ENCODE peak calls at places on chromosomes 13 and 19, in ten cellular contexts. One of them, this sample, is unnamed. For H3K4me1, the result is how much of the 10 kb centered on the place peaks cover.

GRCh38 chr13:104086205-104086604 is 1020.0 kb upstream of the SLC10A2 start:
- DNase-seq in A549: no peak
- DNase-seq in upper lobe of left lung: no peak
- DNase-seq in ovary: no peak
- DNase-seq in IMR-90: peak
- DNase-seq in tibial nerve: no peak
- DNase-seq in body of pancreas: no peak
- DNase-seq in stomach: no peak
- DNase-seq in breast epithelium: no peak
- DNase-seq in Peyer's patch: no peak
- DNase-seq in this sample: no peak

GRCh38 chr13:70034280-70034679 is 73.3 kb upstream of the ATXN8OS start:
- DNase-seq in upper lobe of left lung: no peak
- DNase-seq in A549: no peak
- DNase-seq in breast epithelium: no peak
- DNase-seq in stomach: no peak
- DNase-seq in body of pancreas: no peak
- DNase-seq in Peyer's patch: no peak
- DNase-seq in tibial nerve: no peak
- DNase-seq in IMR-90: no peak
- DNase-seq in ovary: no peak
- DNase-seq in this sample: no peak

GRCh38 chr19:18649371-18650047 is 12.7 kb downstream of the KLHL26 start:
- DNase-seq in upper lobe of left lung: peak
- DNase-seq in Peyer's patch: no peak
- DNase-seq in tibial nerve: peak
- DNase-seq in breast epithelium: no peak
- DNase-seq in A549: no peak
- DNase-seq in IMR-90: peak
- DNase-seq in body of pancreas: peak
- DNase-seq in ovary: peak
- DNase-seq in stomach: no peak
- DNase-seq in this sample: peak

GRCh38 chr13:31638577-31638976 is 100.7 kb upstream of the RXFP2 start:
- DNase-seq in tibial nerve: no peak
- DNase-seq in body of pancreas: no peak
- DNase-seq in ovary: no peak
- DNase-seq in A549: no peak
- DNase-seq in IMR-90: peak
- DNase-seq in breast epithelium: no peak
- DNase-seq in upper lobe of left lung: no peak
- DNase-seq in Peyer's patch: no peak
- DNase-seq in stomach: no peak
- DNase-seq in this sample: no peak

GRCh38 chr13:62760724-62761123 is 1345.1 kb upstream of the PCDH20 start:
- DNase-seq in A549: no peak
- DNase-seq in ovary: no peak
- DNase-seq in breast epithelium: no peak
- DNase-seq in body of pancreas: no peak
- DNase-seq in Peyer's patch: no peak
- DNase-seq in tibial nerve: no peak
- DNase-seq in IMR-90: no peak
- DNase-seq in upper lobe of left lung: no peak
- DNase-seq in stomach: no peak
- DNase-seq in this sample: no peak

GRCh38 chr13:41565221-41565620 is 107.9 kb downstream of the RGCC start:
- DNase-seq in A549: no peak
- DNase-seq in IMR-90: peak
- DNase-seq in tibial nerve: no peak
- DNase-seq in upper lobe of left lung: no peak
- DNase-seq in Peyer's patch: no peak
- DNase-seq in body of pancreas: no peak
- DNase-seq in stomach: no peak
- DNase-seq in ovary: no peak
- DNase-seq in breast epithelium: no peak
- DNase-seq in this sample: no peak

GRCh38 chr13:110103026-110103425 is 203.9 kb downstream of the COL4A1 start:
- DNase-seq in A549: no peak
- DNase-seq in stomach: no peak
- DNase-seq in ovary: no peak
- DNase-seq in Peyer's patch: no peak
- DNase-seq in IMR-90: no peak
- DNase-seq in upper lobe of left lung: no peak
- DNase-seq in breast epithelium: no peak
- DNase-seq in body of pancreas: no peak
- DNase-seq in tibial nerve: no peak
- DNase-seq in this sample: no peak

GRCh38 chr13:99399623-99399974 is 92.4 kb upstream of the GPR183 start:
- DNase-seq in A549: no peak
- DNase-seq in stomach: peak
- DNase-seq in breast epithelium: no peak
- DNase-seq in Peyer's patch: no peak
- DNase-seq in upper lobe of left lung: no peak
- DNase-seq in ovary: no peak
- DNase-seq in body of pancreas: no peak
- DNase-seq in tibial nerve: no peak
- DNase-seq in IMR-90: no peak
- DNase-seq in this sample: no peak

GRCh38 chr13:41813426-41813825 is 147.5 kb downstream of the VWA8 start:
- DNase-seq in ovary: no peak
- DNase-seq in A549: no peak
- DNase-seq in body of pancreas: no peak
- DNase-seq in tibial nerve: no peak
- DNase-seq in upper lobe of left lung: no peak
- DNase-seq in Peyer's patch: no peak
- DNase-seq in IMR-90: peak
- DNase-seq in stomach: no peak
- DNase-seq in breast epithelium: no peak
- DNase-seq in this sample: no peak

DNA sequence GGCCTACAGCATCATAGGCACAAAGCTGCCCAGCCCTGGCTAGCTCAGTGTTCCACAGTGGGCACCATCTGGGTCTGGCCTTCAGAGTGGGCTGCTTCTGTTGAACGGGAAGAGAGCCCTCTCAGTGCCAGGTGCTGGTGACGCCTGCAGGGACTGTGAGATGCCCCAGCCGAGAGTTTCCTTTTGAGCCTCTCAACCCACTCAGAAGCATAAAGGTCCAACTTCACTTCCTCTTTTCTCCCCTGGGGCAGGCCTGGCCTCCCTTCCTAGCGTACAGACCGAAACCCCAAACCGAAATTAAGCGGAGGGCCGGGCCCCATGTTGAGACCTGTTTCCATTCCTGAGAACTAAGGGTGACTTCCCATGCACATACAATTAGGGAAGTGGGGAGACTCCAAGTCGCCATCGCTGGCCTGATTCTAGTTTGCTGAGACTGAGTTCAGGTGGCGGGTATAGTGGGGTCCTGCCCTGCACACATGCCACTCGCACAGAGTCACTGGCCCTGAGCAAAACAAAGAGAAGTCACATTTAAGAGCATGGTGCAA is 6.9 kb downstream of the RAB8A start:
- DNase-seq in A549: no peak
- DNase-seq in Peyer's patch: no peak
- DNase-seq in body of pancreas: no peak
- DNase-seq in tibial nerve: no peak
- DNase-seq in ovary: no peak
- DNase-seq in stomach: peak
- DNase-seq in IMR-90: no peak
- DNase-seq in upper lobe of left lung: peak
- DNase-seq in breast epithelium: no peak
- DNase-seq in this sample: no peak
- TF ChIP-seq POLR2A in A549: no peak
- TF ChIP-seq POLR2A in Peyer's patch: no peak
- TF ChIP-seq POLR2A in body of pancreas: no peak
- TF ChIP-seq POLR2A in tibial nerve: no peak
- TF ChIP-seq POLR2A in ovary: no peak
- TF ChIP-seq POLR2A in stomach: no peak
- TF ChIP-seq POLR2A in IMR-90: no peak
- TF ChIP-seq POLR2A in upper lobe of left lung: no peak
- TF ChIP-seq POLR2A in breast epithelium: no peak
- TF ChIP-seq POLR2A in this sample: no peak

GRCh38 chr13:112719556-112719955 is 29.7 kb downstream of the ATP11A start:
- DNase-seq in breast epithelium: no peak
- DNase-seq in tibial nerve: no peak
- DNase-seq in upper lobe of left lung: no peak
- DNase-seq in body of pancreas: no peak
- DNase-seq in stomach: no peak
- DNase-seq in ovary: no peak
- DNase-seq in IMR-90: no peak
- DNase-seq in Peyer's patch: no peak
- DNase-seq in A549: no peak
- DNase-seq in this sample: no peak

GRCh38 chr13:112716841-112717520 is 27.1 kb downstream of the ATP11A start:
- DNase-seq in tibial nerve: no peak
- DNase-seq in A549: no peak
- DNase-seq in Peyer's patch: peak
- DNase-seq in breast epithelium: no peak
- DNase-seq in stomach: no peak
- DNase-seq in upper lobe of left lung: peak
- DNase-seq in ovary: no peak
- DNase-seq in body of pancreas: no peak
- DNase-seq in IMR-90: no peak
- DNase-seq in this sample: no peak

GRCh38 chr13:112716461-112716820 is 26.6 kb downstream of the ATP11A start:
- DNase-seq in breast epithelium: no peak
- DNase-seq in Peyer's patch: peak
- DNase-seq in ovary: no peak
- DNase-seq in A549: no peak
- DNase-seq in body of pancreas: no peak
- DNase-seq in upper lobe of left lung: no peak
- DNase-seq in tibial nerve: no peak
- DNase-seq in stomach: no peak
- DNase-seq in IMR-90: no peak
- DNase-seq in this sample: no peak

GRCh38 chr13:112719016-112719415 is 29.2 kb downstream of the ATP11A start:
- DNase-seq in IMR-90: peak
- DNase-seq in ovary: no peak
- DNase-seq in upper lobe of left lung: no peak
- DNase-seq in stomach: no peak
- DNase-seq in A549: no peak
- DNase-seq in body of pancreas: no peak
- DNase-seq in tibial nerve: no peak
- DNase-seq in breast epithelium: no peak
- DNase-seq in Peyer's patch: no peak
- DNase-seq in this sample: no peak

GRCh38 chr13:112718318-112718717 is 28.5 kb downstream of the ATP11A start:
- DNase-seq in upper lobe of left lung: no peak
- DNase-seq in Peyer's patch: no peak
- DNase-seq in ovary: no peak
- DNase-seq in IMR-90: no peak
- DNase-seq in A549: no peak
- DNase-seq in tibial nerve: no peak
- DNase-seq in breast epithelium: no peak
- DNase-seq in body of pancreas: no peak
- DNase-seq in stomach: no peak
- DNase-seq in this sample: no peak
- H3K4me1 ChIP-seq in upper lobe of left lung: half or more
- H3K4me1 ChIP-seq in Peyer's patch: under half
- H3K4me1 ChIP-seq in ovary: under half
- H3K4me1 ChIP-seq in IMR-90: under half
- H3K4me1 ChIP-seq in A549: under half
- H3K4me1 ChIP-seq in tibial nerve: under half
- H3K4me1 ChIP-seq in breast epithelium: under half
- H3K4me1 ChIP-seq in body of pancreas: under half
- H3K4me1 ChIP-seq in stomach: under half
- H3K4me1 ChIP-seq in this sample: under half

GRCh38 chr13:81172603-81173002 is 831.7 kb upstream of the SPRY2 start:
- DNase-seq in body of pancreas: no peak
- DNase-seq in A549: no peak
- DNase-seq in stomach: no peak
- DNase-seq in ovary: no peak
- DNase-seq in breast epithelium: no peak
- DNase-seq in upper lobe of left lung: no peak
- DNase-seq in IMR-90: no peak
- DNase-seq in Peyer's patch: no peak
- DNase-seq in tibial nerve: no peak
- DNase-seq in this sample: no peak

DNA sequence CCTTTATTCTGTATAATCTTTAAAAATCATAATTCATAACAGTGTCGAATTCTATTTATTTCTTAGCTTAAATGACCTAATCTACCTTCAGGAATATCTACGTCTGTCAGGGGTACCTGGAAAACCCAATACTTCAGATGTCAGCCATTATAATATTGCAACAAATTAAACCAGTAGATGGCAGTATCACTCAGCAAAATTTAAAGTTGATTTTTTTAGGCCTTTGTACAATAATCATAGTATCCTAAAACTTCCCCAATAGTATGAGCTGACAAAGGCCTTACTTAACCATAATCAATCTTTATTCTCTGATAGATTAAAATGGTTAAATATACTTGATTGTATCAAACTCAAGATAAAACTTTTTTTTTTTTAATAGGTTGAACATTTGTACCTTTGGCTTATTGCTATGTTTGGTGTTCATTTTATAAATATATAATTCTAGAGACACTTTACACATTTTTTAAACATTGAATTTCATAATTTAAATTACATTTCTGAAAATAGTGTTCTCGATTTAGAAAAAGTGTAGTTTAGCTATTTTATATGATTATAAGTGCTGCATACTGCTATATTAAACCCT is 830.2 kb upstream of the SPRY2 start:
- DNase-seq in breast epithelium: no peak
- DNase-seq in ovary: no peak
- DNase-seq in upper lobe of left lung: no peak
- DNase-seq in tibial nerve: no peak
- DNase-seq in Peyer's patch: no peak
- DNase-seq in stomach: no peak
- DNase-seq in body of pancreas: no peak
- DNase-seq in IMR-90: no peak
- DNase-seq in A549: peak
- DNase-seq in this sample: no peak
- TF ChIP-seq CTCF in breast epithelium: no peak
- TF ChIP-seq CTCF in ovary: no peak
- TF ChIP-seq CTCF in upper lobe of left lung: peak
- TF ChIP-seq CTCF in tibial nerve: peak
- TF ChIP-seq CTCF in Peyer's patch: peak
- TF ChIP-seq CTCF in stomach: no peak
- TF ChIP-seq CTCF in body of pancreas: peak
- TF ChIP-seq CTCF in IMR-90: peak
- TF ChIP-seq CTCF in A549: peak
- TF ChIP-seq CTCF in this sample: peak

DNA sequence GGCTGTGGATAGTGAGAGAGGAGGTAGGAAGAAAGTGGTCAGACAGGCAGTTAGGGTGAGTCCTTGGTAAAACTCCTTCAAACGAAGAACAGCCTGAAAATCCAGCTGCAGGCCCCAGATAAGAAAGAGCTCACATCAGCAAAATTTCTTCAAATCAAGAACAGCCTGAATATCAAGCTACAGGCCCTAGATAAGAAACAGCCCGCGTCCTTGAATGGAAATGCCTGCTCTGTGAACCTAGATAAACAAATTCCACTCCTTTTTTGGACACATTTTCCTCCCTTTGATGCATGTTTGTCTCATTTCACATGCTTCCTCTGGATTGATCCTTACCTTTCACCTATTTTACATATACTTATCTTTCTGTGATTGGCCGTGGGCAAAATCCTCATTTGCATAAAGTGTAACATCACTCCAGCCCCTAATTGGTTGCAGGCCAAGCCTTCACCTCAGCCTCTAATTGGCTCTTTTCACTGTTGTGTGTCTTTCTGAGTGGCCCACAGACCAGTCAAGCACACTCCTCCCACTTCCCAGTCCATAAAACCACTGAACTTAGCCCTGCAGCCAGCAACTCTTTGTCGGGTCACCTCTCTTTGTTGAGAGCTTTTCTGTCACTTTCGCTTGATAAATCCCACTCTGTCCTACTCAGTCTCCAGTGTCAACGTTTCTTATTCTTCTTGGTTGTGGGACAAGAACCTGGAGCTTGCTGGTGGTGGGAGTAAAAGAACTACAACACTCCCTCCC is 6.0 kb upstream of the SULT2A1 start:
- DNase-seq in stomach: peak
- DNase-seq in IMR-90: no peak
- DNase-seq in ovary: no peak
- DNase-seq in upper lobe of left lung: no peak
- DNase-seq in A549: no peak
- DNase-seq in tibial nerve: no peak
- DNase-seq in breast epithelium: no peak
- DNase-seq in Peyer's patch: no peak
- DNase-seq in body of pancreas: peak
- DNase-seq in this sample: peak
- TF ChIP-seq POLR2A in stomach: no peak
- TF ChIP-seq POLR2A in IMR-90: no peak
- TF ChIP-seq POLR2A in ovary: no peak
- TF ChIP-seq POLR2A in upper lobe of left lung: no peak
- TF ChIP-seq POLR2A in A549: no peak
- TF ChIP-seq POLR2A in tibial nerve: no peak
- TF ChIP-seq POLR2A in breast epithelium: no peak
- TF ChIP-seq POLR2A in Peyer's patch: peak
- TF ChIP-seq POLR2A in body of pancreas: no peak
- TF ChIP-seq POLR2A in this sample: no peak